ENCODE peak calls at places on chromosomes 3 and 15, in eight cellular contexts. U is CD8-positive, alpha-beta T cell; M is ovary; K is iPS DF 6.9; H is mammary epithelial cell; P is BE2C; J is cardiac muscle cell; T is A549. X is an unnamed sample.

GRCh38 chr15:82539690-82540054 is 585 bp downstream of the RPS17 start:
- DNase-seq in U (no peak), M (peak; percentile 54), K (no peak), H (no peak), P (no peak), J (no peak), T (no peak), X (no peak)

GRCh38 chr3:77780621-77781020 is 740.7 kb downstream of the ROBO2 start:
- DNase-seq in U (no peak), M (no peak), K (no peak), H (no peak), P (no peak), J (no peak), T (no peak), X (no peak)

GRCh38 chr3:112199622-112200316 is 66.7 kb upstream of the GCSAM start:
- DNase-seq in U (no peak), M (no peak), K (no peak), H (peak; percentile 88), P (no peak), J (no peak), T (peak; percentile 24), X (no peak)

GRCh38 chr3:135678386-135678785 is 287.1 kb upstream of the PPP2R3A start:
- DNase-seq in U (no peak), M (no peak), K (no peak), H (no peak), P (no peak), J (no peak), T (no peak), X (no peak)

GRCh38 chr3:174125267-174125844 is 727.8 kb downstream of the NLGN1 start:
- DNase-seq in U (no peak), M (no peak), K (peak; percentile 50), H (peak; percentile 12), P (peak; percentile 10), J (peak; percentile 30), T (no peak), X (peak; percentile 56)

GRCh38 chr15:77010312-77010686 is 15.4 kb downstream of the PSTPIP1 start:
- DNase-seq in U (no peak), M (no peak), K (no peak), H (no peak), P (no peak), J (no peak), T (no peak), X (no peak)

GRCh38 chr3:151264611-151265010 is 13.7 kb downstream of the P2RY14 start:
- DNase-seq in U (no peak), M (no peak), K (no peak), H (no peak), P (no peak), J (no peak), T (no peak), X (no peak)

GRCh38 chr15:88233921-88234320 is 22.6 kb downstream of the NTRK3 start:
- DNase-seq in U (no peak), M (no peak), K (no peak), H (no peak), P (no peak), J (no peak), T (no peak), X (no peak)

GRCh38 chr3:72145506-72146380 is 360.8 kb upstream of the PROK2 start:
- DNase-seq in U (no peak), M (no peak), K (no peak), H (peak; percentile 2), P (peak; percentile 34), J (peak; percentile 74), T (no peak), X (peak; percentile 87)

GRCh38 chr3:186121271-186121670 is 12.4 kb upstream of the ETV5 start:
- DNase-seq in U (no peak), M (no peak), K (no peak), H (no peak), P (no peak), J (no peak), T (no peak), X (peak; percentile 58)

GRCh38 chr3:104642827-104643226 is 723.9 kb upstream of the ALCAM start:
- DNase-seq in U (no peak), M (no peak), K (no peak), H (no peak), P (peak; percentile 45), J (no peak), T (no peak), X (no peak)

GRCh38 chr15:99616773-99617342 is 51.1 kb downstream of the MEF2A start:
- DNase-seq in U (no peak), M (no peak), K (no peak), H (no peak), P (no peak), J (no peak), T (no peak), X (no peak)

GRCh38 chr3:157354722-157355121 is 81.9 kb upstream of the PTX3 start:
- DNase-seq in U (no peak), M (no peak), K (no peak), H (no peak), P (no peak), J (peak; percentile 63), T (peak; percentile 24), X (peak; percentile 42)

GRCh38 chr3:188176884-188177283 is 22.9 kb downstream of the LPP start:
- DNase-seq in U (no peak), M (no peak), K (no peak), H (no peak), P (no peak), J (no peak), T (no peak), X (no peak)

GRCh38 chr3:188176476-188176875 is 22.5 kb downstream of the LPP start:
- DNase-seq in U (no peak), M (no peak), K (no peak), H (no peak), P (no peak), J (no peak), T (no peak), X (no peak)

GRCh38 chr3:188178293-188178950 is 24.5 kb downstream of the LPP start:
- DNase-seq in U (no peak), M (no peak), K (no peak), H (no peak), P (no peak), J (no peak), T (peak; percentile 61), X (no peak)

GRCh38 chr3:188179006-188179966 is 25.3 kb downstream of the LPP start:
- DNase-seq in U (no peak), M (peak; percentile 41), K (no peak), H (no peak), P (no peak), J (no peak), T (no peak), X (peak; percentile 94)

DNA sequence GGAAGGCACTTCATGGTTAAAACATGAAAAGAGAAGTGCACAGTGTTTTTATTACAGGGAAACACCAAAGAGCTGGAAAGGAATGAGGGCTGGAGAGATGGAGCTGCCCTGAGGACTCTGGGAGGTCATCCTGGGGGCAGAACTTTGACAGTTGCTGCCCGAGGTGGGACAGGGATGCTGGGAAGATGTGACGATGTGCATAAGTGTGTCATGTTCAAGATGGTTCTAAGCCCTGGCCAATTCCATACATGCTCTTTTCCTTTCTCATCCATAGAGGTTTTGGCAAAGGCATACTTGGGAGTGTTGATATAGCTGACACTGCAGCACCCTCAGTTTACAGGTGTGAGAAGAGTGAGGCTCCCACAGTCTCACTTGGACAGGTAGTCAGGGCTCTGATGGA is 23.8 kb downstream of the LPP start:
- DNase-seq in U (no peak), M (no peak), K (no peak), H (no peak), P (no peak), J (no peak), T (no peak), X (no peak)
- H3K4me1 ChIP-seq in U (peaks cover 12% of the 10 kb centered on the region), M (peaks cover 19% of the 10 kb centered on the region), K (peaks cover 4% of the 10 kb centered on the region), H (no peaks in the 10 kb centered on the region), P (no peaks in the 10 kb centered on the region), J (peaks cover 17% of the 10 kb centered on the region), T (peaks cover 34% of the 10 kb centered on the region), X (peaks cover 19% of the 10 kb centered on the region)

DNA sequence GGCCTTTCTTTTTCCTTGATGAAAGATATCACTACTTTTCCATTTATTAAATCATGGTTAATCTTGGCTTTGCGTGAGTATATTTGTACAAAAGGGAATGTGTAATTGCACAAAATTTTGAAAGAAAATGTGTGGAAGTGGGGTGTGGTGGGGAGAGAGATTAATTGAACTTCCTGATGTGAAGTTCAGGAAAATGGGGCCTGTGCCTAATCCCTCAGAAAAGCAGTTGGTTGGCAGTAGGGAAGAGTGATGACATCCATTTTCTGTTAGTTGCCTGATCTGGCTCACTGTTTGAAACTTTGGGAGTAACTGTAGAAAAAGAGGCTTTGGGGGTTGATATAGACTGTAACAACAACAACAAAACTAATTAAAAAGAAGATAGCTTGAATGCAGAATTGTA is 10.8 kb upstream of the IL20RB start:
- DNase-seq in U (no peak), M (no peak), K (no peak), H (no peak), P (no peak), J (no peak), T (no peak), X (no peak)
- H3K4me1 ChIP-seq in U (no peaks in the 10 kb centered on the region), M (peaks cover 2% of the 10 kb centered on the region), K (peaks cover 6% of the 10 kb centered on the region), H (peaks cover 12% of the 10 kb centered on the region), P (no peaks in the 10 kb centered on the region), J (peaks cover 3% of the 10 kb centered on the region), T (peaks cover 27% of the 10 kb centered on the region), X (peaks cover 7% of the 10 kb centered on the region)

GRCh38 chr3:133673746-133674145 is 12.0 kb upstream of the TOPBP1 start:
- DNase-seq in U (no peak), M (no peak), K (no peak), H (no peak), P (no peak), J (no peak), T (no peak), X (no peak)

GRCh38 chr3:133669949-133670524 is 8.3 kb upstream of the TOPBP1 start:
- DNase-seq in U (no peak), M (no peak), K (no peak), H (no peak), P (no peak), J (no peak), T (no peak), X (no peak)

GRCh38 chr3:133670525-133670995 is 8.8 kb upstream of the TOPBP1 start:
- DNase-seq in U (no peak), M (no peak), K (no peak), H (no peak), P (no peak), J (no peak), T (no peak), X (no peak)

GRCh38 chr3:133674290-133674912 is 12.7 kb upstream of the TOPBP1 start:
- DNase-seq in U (no peak), M (no peak), K (no peak), H (no peak), P (no peak), J (no peak), T (no peak), X (peak; percentile 3)

DNA sequence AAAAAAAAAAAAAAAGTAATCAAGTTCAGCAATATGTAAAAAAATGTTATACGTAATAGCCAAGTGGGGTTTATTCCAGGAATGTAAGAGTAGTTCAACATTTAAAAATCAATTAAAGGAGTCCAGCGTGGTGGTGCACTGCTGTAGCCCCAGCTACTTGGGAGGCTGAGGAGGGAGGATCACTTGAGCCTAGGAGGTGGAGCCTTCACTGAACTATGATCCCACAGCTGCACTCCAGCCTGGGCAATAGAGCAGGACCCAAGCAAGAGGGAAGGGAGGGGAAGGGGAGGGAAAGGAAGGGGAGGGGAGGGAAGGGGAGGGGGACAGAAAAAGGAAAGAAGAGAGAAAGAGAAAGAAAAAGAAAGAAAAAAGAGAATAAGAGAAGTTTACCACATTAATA is 10.7 kb upstream of the TOPBP1 start:
- DNase-seq in U (no peak), M (no peak), K (no peak), H (no peak), P (no peak), J (no peak), T (no peak), X (no peak)
- H3K4me1 ChIP-seq in U (no peaks in the 10 kb centered on the region), M (no peaks in the 10 kb centered on the region), K (no peaks in the 10 kb centered on the region), H (no peaks in the 10 kb centered on the region), P (no peaks in the 10 kb centered on the region), J (peaks cover 12% of the 10 kb centered on the region), T (peaks cover 6% of the 10 kb centered on the region), X (no peaks in the 10 kb centered on the region)

GRCh38 chr15:41630616-41631218 is 29.5 kb upstream of the MGA start:
- DNase-seq in U (no peak), M (no peak), K (no peak), H (no peak), P (no peak), J (no peak), T (no peak), X (no peak)
- H3K4me1 ChIP-seq in U (no peaks in the 10 kb centered on the region), M (peaks cover 7% of the 10 kb centered on the region), K (peaks cover 7% of the 10 kb centered on the region), H (no peaks in the 10 kb centered on the region), P (peaks cover 5% of the 10 kb centered on the region), J (peaks cover 15% of the 10 kb centered on the region), T (peaks cover 6% of the 10 kb centered on the region), X (no peaks in the 10 kb centered on the region)